ENCODE peak calls at places on chromosomes 7 and 10, in seven cellular contexts. X is A172; M is NCI-H446 treated with DMSO at 0.1 percent for 48 hours; Y is heart right ventricle; E is stimulated activated CD4-positive, alpha-beta T cell treated with anti-CD3 and anti-CD28 coated beads, Interleukin-15, amount 100 ng/mL, for 24 hours; T is activated CD4-positive, alpha-beta T cell treated with anti-CD3 and anti-CD28 coated beads for 24 hours; S is AG08395. A is an unnamed sample.

GRCh38 chr7:126699707-126700106 is 553.0 kb downstream of the GRM8 start:
- DNase-seq in X (no peak), M (no peak), Y (no peak), E (no peak), T (no peak), S (no peak), A (no peak)

GRCh38 chr10:61747341-61747740 is 84.6 kb downstream of the CABCOCO1 start:
- DNase-seq in X (no peak), M (no peak), Y (no peak), E (no peak), T (no peak), S (no peak), A (no peak)

GRCh38 chr10:84076540-84077195 is 62.6 kb upstream of the GHITM start:
- DNase-seq in X (peak), M (no peak), Y (no peak), E (no peak), T (no peak), S (peak), A (no peak)

GRCh38 chr7:99128076-99128950 is 15.6 kb downstream of the SMURF1 start:
- DNase-seq in X (no peak), M (no peak), Y (no peak), E (no peak), T (no peak), S (no peak), A (no peak)

GRCh38 chr10:86443069-86443468 is 76.5 kb upstream of the GRID1 start:
- DNase-seq in X (peak), M (no peak), Y (no peak), E (no peak), T (no peak), S (peak), A (no peak)

GRCh38 chr7:139799586-139799985 is 21.8 kb upstream of the HIPK2 start:
- DNase-seq in X (no peak), M (no peak), Y (no peak), E (no peak), T (no peak), S (no peak), A (no peak)

GRCh38 chr10:30387646-30388243 is 38.7 kb upstream of the MTPAP start:
- DNase-seq in X (peak), M (no peak), Y (no peak), E (no peak), T (no peak), S (peak), A (no peak)

GRCh38 chr10:43901302-43901701 is 252.6 kb upstream of the ZNF32 start:
- DNase-seq in X (no peak), M (no peak), Y (no peak), E (no peak), T (no peak), S (no peak), A (no peak)

GRCh38 chr10:79239930-79240713 is 107.1 kb upstream of the PPIF start:
- DNase-seq in X (no peak), M (no peak), Y (no peak), E (no peak), T (no peak), S (no peak), A (no peak)

GRCh38 chr7:137734221-137734620 is 112.6 kb downstream of the DGKI start:
- DNase-seq in X (peak), M (no peak), Y (no peak), E (no peak), T (no peak), S (no peak), A (no peak)

GRCh38 chr7:114128880-114129279 is 210.1 kb upstream of the PPP1R3A start:
- DNase-seq in X (no peak), M (no peak), Y (no peak), E (no peak), T (no peak), S (no peak), A (no peak)

GRCh38 chr7:71385362-71385761 is 253.4 kb downstream of the GALNT17 start:
- DNase-seq in X (no peak), M (no peak), Y (no peak), E (no peak), T (no peak), S (no peak), A (no peak)

A was measured in left cardiac atrium.